ENCODE peak calls at places on chromosome 1, in eight cellular contexts. O, P, B, J, G, I, Y and D are unnamed samples. For H3K4me1, the result is how much of the 10 kb centered on the place peaks cover.

GRCh38 chr1:12052008-12052573 is 11.0 kb upstream of the TNFRSF8 start:
- DNase-seq in O (peak), P (no peak), B (peak), J (no peak), G (peak), I (no peak), Y (no peak), D (peak)

GRCh38 chr1:117114816-117115215 is 6.7 kb downstream of the TRIM45 start:
- DNase-seq in O (no peak), P (no peak), B (no peak), J (no peak), G (no peak), I (no peak), Y (no peak), D (no peak)

GRCh38 chr1:203645996-203646395 is 19.4 kb downstream of the ATP2B4 start:
- DNase-seq in O (no peak), P (no peak), B (no peak), J (no peak), G (no peak), I (no peak), Y (no peak), D (no peak)

GRCh38 chr1:15249032-15249601 is 2.1 kb downstream of the FHAD1 start:
- DNase-seq in O (no peak), P (no peak), B (no peak), J (no peak), G (no peak), I (no peak), Y (no peak), D (no peak)

GRCh38 chr1:26353976-26354820 is at the start of gene CRYBG2:
- DNase-seq in O (no peak), P (no peak), B (no peak), J (no peak), G (no peak), I (no peak), Y (no peak), D (peak)

GRCh38 chr1:53546409-53547155 is 87.4 kb downstream of the DMRTB1 start:
- DNase-seq in O (no peak), P (no peak), B (no peak), J (peak), G (peak), I (no peak), Y (no peak), D (peak)

GRCh38 chr1:198125995-198126758 is 30.6 kb upstream of the NEK7 start:
- DNase-seq in O (no peak), P (no peak), B (peak), J (no peak), G (no peak), I (no peak), Y (no peak), D (no peak)

GRCh38 chr1:40315795-40316594 is 1.1 kb downstream of the COL9A2 start:
- DNase-seq in O (no peak), P (peak), B (no peak), J (no peak), G (no peak), I (peak), Y (no peak), D (no peak)

GRCh38 chr1:173020138-173020742 is 30.5 kb downstream of the TNFSF18 start:
- DNase-seq in O (no peak), P (peak), B (no peak), J (no peak), G (no peak), I (no peak), Y (no peak), D (no peak)

GRCh38 chr1:173014145-173014544 is 36.6 kb downstream of the TNFSF18 start:
- DNase-seq in O (no peak), P (no peak), B (no peak), J (no peak), G (no peak), I (no peak), Y (no peak), D (no peak)

GRCh38 chr1:173016409-173016808 is 34.3 kb downstream of the TNFSF18 start:
- DNase-seq in O (no peak), P (no peak), B (no peak), J (no peak), G (no peak), I (no peak), Y (no peak), D (no peak)

GRCh38 chr1:173015629-173016028 is 35.1 kb downstream of the TNFSF18 start:
- DNase-seq in O (no peak), P (no peak), B (no peak), J (no peak), G (no peak), I (no peak), Y (no peak), D (no peak)

GRCh38 chr1:173017792-173018191 is 32.9 kb downstream of the TNFSF18 start:
- DNase-seq in O (no peak), P (peak), B (no peak), J (no peak), G (no peak), I (no peak), Y (no peak), D (no peak)
- H3K4me1 ChIP-seq in O (under half), P (half or more), B (under half), J (under half), G (under half), I (under half), Y (under half), D (under half)

GRCh38 chr1:36411674-36412648 is 14.3 kb upstream of the LSM10 start:
- DNase-seq in O (no peak), P (no peak), B (no peak), J (no peak), G (no peak), I (peak), Y (no peak), D (peak)
- H3K4me3 ChIP-seq in O (no peak), P (no peak), B (no peak), J (no peak), G (no peak), I (no peak), Y (no peak), D (no peak)

GRCh38 chr1:154990276-154990675 is 3.1 kb upstream of the LENEP start:
- DNase-seq in O (no peak), P (no peak), B (no peak), J (no peak), G (peak), I (no peak), Y (no peak), D (no peak)

GRCh38 chr1:154993572-154994268 is at the start of gene LENEP:
- DNase-seq in O (no peak), P (no peak), B (no peak), J (no peak), G (no peak), I (no peak), Y (no peak), D (no peak)

GRCh38 chr1:154994269-154994977 is 1.0 kb downstream of the LENEP start:
- DNase-seq in O (no peak), P (peak), B (no peak), J (no peak), G (no peak), I (no peak), Y (no peak), D (no peak)

GRCh38 chr1:154989195-154989860 is 4.1 kb upstream of the LENEP start:
- DNase-seq in O (no peak), P (no peak), B (no peak), J (no peak), G (peak), I (no peak), Y (no peak), D (no peak)

DNA sequence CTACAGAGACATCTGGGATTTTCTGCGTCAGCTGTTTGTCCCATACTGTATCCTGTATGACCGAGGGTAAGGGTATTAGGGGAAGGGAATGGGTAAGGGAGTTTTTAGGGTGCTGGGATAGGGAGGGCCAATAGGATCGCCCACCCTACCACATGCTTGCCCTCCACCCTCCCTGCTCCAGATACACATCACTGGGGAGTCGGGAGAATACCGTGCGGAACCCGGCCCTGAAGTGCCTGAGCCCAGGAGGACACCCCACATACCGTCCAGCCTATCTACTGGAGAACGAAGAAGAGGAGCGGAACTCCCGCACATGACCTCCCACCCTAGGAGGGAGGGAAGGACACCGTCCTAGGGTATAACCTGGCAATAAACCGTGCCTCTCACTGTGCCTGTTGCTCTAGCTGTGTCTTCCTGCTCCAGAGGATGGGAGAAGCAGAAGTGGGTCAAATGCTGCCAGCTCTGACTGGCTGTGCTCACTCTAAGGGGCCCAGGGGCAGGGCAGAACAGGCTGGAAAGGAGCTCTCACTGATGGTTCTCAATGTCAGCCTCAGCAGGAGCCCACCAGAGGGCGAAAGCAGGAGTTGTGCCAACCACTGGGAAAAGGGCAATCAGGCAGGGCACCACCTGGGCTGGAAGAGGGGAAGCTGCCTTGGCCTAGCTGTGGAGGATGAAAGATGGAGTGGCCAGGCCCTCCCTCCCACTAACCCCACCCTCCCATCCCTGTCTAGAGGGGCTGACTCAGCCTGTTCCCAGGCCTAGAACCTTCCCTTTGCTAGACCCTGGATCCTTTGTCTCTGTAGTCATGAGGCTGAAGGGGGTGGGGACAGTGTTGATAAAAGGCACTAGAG is 440 bp upstream of the LENEP start:
- DNase-seq in O (no peak), P (no peak), B (no peak), J (no peak), G (no peak), I (no peak), Y (no peak), D (peak)
- TF ChIP-seq CTCF in O (no peak), P (peak), B (peak), J (no peak), G (no peak), I (peak), Y (no peak), D (peak)

GRCh38 chr1:206771353-206771722 is 765 bp downstream of the IL19 start:
- DNase-seq in O (no peak), P (no peak), B (no peak), J (no peak), G (no peak), I (no peak), Y (no peak), D (no peak)

GRCh38 chr1:206769331-206769731 is 1.2 kb upstream of the IL19 start:
- DNase-seq in O (no peak), P (no peak), B (no peak), J (no peak), G (no peak), I (no peak), Y (no peak), D (no peak)

GRCh38 chr1:206770531-206771352 is at the start of gene IL19:
- DNase-seq in O (no peak), P (no peak), B (no peak), J (no peak), G (no peak), I (no peak), Y (no peak), D (no peak)

GRCh38 chr1:206774096-206774495 is 1.8 kb upstream of the IL10 start:
- DNase-seq in O (no peak), P (no peak), B (no peak), J (no peak), G (no peak), I (no peak), Y (no peak), D (no peak)

DNA sequence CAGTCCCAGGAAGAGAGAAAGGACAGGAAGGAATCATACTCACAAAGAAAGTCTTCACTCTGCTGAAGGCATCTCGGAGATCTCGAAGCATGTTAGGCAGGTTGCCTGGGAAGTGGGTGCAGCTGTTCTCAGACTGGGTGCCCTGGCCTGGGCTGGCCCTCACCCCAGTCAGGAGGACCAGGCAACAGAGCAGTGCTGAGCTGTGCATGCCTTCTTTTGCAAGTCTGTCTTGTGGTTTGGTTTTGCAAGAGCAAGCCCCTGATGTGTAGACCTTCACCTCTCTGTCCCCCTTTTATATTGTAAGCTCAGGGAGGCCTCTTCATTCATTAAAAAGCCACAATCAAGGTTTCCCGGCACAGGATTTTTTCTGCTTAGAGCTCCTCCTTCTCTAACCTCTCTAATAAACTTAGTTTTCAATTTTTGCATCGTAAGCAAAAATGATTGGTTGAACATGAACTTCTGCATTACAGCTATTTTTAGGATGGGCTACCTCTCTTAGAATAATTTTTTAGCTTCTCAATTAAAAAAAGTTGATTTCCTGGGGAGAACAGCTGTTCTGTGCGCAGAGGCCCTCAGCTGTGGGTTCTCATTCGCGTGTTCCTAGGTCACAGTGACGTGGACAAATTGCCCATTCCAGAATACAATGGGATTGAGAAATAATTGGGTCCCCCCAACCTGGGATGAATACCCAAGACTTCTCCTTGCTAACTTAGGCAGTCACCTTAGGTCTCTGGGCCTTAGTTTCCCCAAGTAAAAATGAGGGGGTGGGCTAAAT is at the start of gene IL10:
- DNase-seq in O (no peak), P (no peak), B (no peak), J (no peak), G (peak), I (no peak), Y (no peak), D (no peak)
- H3K4me1 ChIP-seq in O (under half), P (under half), B (under half), J (under half), G (under half), I (under half), Y (under half), D (under half)

GRCh38 chr1:22141493-22141892 is 1.4 kb downstream of the WNT4 start:
- DNase-seq in O (no peak), P (no peak), B (no peak), J (no peak), G (no peak), I (peak), Y (no peak), D (no peak)
- H3K4me3 ChIP-seq in O (no peak), P (no peak), B (no peak), J (peak), G (no peak), I (peak), Y (no peak), D (no peak)